ENCODE peak calls at places on chromosomes 16 and 17, in five cellular contexts. E is activated CD8-positive, alpha-beta T cell treated with anti-CD3 and anti-CD28 coated beads, Interleukin-2, amount 10 ng/mL, durations not matched to agents 7 days and 5 days; W is activated T-helper 17 cell treated with anti-CD3 and anti-CD28 coated beads, Interleukin-2, amount 50 U/mL, for 72 hours; N is pancreas; C is heart right ventricle. S is an unnamed sample.

GRCh38 chr16:71645450-71645849 is 19.5 kb downstream of the MARVELD3 start:
- ATAC-seq in W (no peak), C (no peak), E (peak), N (peak), S (peak)

GRCh38 chr17:81713556-81714411 is 1.7 kb downstream of the SLC25A10 start:
- ATAC-seq in W (no peak), C (no peak), E (no peak), N (peak), S (peak)

GRCh38 chr16:53892155-53892554 is 188.2 kb downstream of the FTO start:
- ATAC-seq in N (peak), W (peak), E (peak), C (peak), S (peak)

GRCh38 chr17:75552847-75553552 is 27.5 kb downstream of the LLGL2 start:
- ATAC-seq in C (no peak), E (no peak), N (no peak), W (no peak), S (peak)

GRCh38 chr16:22092143-22092933 is at the start of gene VWA3A:
- ATAC-seq in C (peak), N (peak), E (no peak), W (no peak), S (peak)

GRCh38 chr17:50604470-50604869 is 30.2 kb upstream of the ABCC3 start:
- ATAC-seq in E (no peak), N (peak), C (peak), W (no peak), S (peak)

GRCh38 chr17:75090871-75091854 is 3.4 kb downstream of the SLC16A5 start:
- ATAC-seq in E (no peak), W (no peak), N (no peak), C (no peak), S (peak)

GRCh38 chr16:85733839-85734170 is 17.1 kb downstream of the C16orf74 start:
- ATAC-seq in E (no peak), C (no peak), W (no peak), N (peak), S (peak)

GRCh38 chr17:8674344-8675305 is 44.1 kb upstream of the MYH10 start:
- ATAC-seq in C (peak), N (no peak), W (no peak), E (no peak), S (no peak)

GRCh38 chr17:29645516-29646051 is 22.9 kb upstream of the CORO6 start:
- ATAC-seq in N (peak), W (peak), C (peak), E (no peak), S (peak)

GRCh38 chr16:56662357-56663354 is 4.9 kb downstream of the MT1F start:
- ATAC-seq in E (peak), W (peak), N (no peak), C (no peak), S (no peak)

GRCh38 chr17:59372138-59372751 is 40.8 kb downstream of the YPEL2 start:
- ATAC-seq in C (peak), N (peak), E (peak), W (peak), S (peak)

GRCh38 chr16:57224651-57225335 is 20.3 kb upstream of the ARL2BP start:
- ATAC-seq in N (no peak), W (no peak), E (no peak), C (no peak), S (no peak)

S was measured in SK-N-SH treated with all-trans-retinoic acid at 6 μM for 48 hours.